ENCODE peak calls at places on chromosomes 6 and 20, in nine cellular contexts. F is fibroblast of pulmonary artery, N is PC-9, U is astrocyte, C is fibroblast of the aortic adventitia, S is GM23338, E is HCT116, T is GM06990, O is coronary artery. G is an unnamed sample.

GRCh38 chr6:15382712-15383111 is 136.8 kb downstream of the JARID2 start:
- DNase-seq in U (no peak), C (no peak), F (no peak), N (no peak), E (no peak), T (no peak), O (no peak), S (peak), G (no peak)

GRCh38 chr6:155837474-155837873 is 381.8 kb upstream of the NOX3 start:
- DNase-seq in U (no peak), C (no peak), O (no peak), F (no peak), E (no peak), S (no peak), T (no peak), N (no peak), G (no peak)

GRCh38 chr6:30103630-30104179 is 9.2 kb downstream of the TRIM31 start:
- DNase-seq in N (no peak), U (no peak), O (no peak), F (no peak), E (no peak), T (no peak), C (no peak), S (peak), G (no peak)

GRCh38 chr6:168221000-168221399 is 98.6 kb downstream of the DACT2 start:
- DNase-seq in U (no peak), E (no peak), F (no peak), S (no peak), N (no peak), T (no peak), C (no peak), O (no peak), G (no peak)

GRCh38 chr6:38182426-38182825 is 362.9 kb downstream of the ZFAND3 start:
- DNase-seq in U (no peak), O (peak), S (no peak), F (no peak), E (no peak), C (no peak), T (no peak), N (no peak), G (no peak)

GRCh38 chr20:36919715-36920333 is 31.7 kb downstream of the SAMHD1 start:
- DNase-seq in E (peak), N (peak), U (peak), S (peak), O (no peak), C (peak), F (peak), T (peak), G (peak)

GRCh38 chr6:117615981-117616961 is 14.0 kb upstream of the GOPC start:
- DNase-seq in T (peak), F (no peak), N (peak), O (no peak), S (peak), U (peak), C (peak), E (no peak), G (no peak)

GRCh38 chr6:67683960-67684359 is 951.1 kb upstream of the ADGRB3 start:
- DNase-seq in T (no peak), U (peak), C (peak), S (no peak), N (no peak), E (no peak), F (peak), O (no peak), G (peak)

GRCh38 chr6:127824061-127824460 is 76.8 kb downstream of the THEMIS start:
- DNase-seq in U (no peak), N (no peak), S (no peak), F (no peak), E (no peak), T (no peak), C (no peak), O (no peak), G (peak)

GRCh38 chr20:64183313-64183712 is 19.1 kb downstream of the MYT1 start:
- DNase-seq in O (no peak), T (no peak), U (no peak), C (peak), E (no peak), F (no peak), S (no peak), N (no peak), G (no peak)
- H3K4me3 ChIP-seq in O (no peak), T (no peak), U (no peak), C (no peak), E (no peak), F (no peak), S (no peak), N (no peak), G (no peak)

DNA sequence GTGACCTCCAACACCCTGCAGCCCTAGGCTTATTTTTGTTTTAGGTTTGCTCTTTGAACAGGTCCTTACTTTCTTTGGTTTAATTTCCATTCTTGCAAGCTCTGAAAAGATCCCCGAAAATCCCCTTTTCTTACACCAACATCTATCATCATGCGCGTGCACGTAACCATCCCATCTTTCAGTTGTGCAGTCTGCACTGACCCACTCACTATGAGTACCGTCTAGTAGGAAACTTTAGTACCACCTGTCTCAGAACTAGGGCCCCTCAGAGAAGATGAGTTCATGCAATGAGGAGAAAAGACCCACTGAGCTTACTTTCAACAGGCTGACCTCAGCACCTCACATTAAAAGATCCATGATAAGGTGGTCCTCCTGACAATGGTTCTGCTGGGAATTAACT is 120.6 kb upstream of the AGPAT4 start:
- DNase-seq in N (no peak), T (no peak), C (no peak), F (no peak), E (no peak), O (no peak), U (no peak), S (no peak), G (no peak)
- H3K4me3 ChIP-seq in N (no peak), T (no peak), C (no peak), F (no peak), E (no peak), O (no peak), U (no peak), S (no peak), G (no peak)

GRCh38 chr6:84897874-84898635 is 133.7 kb upstream of the TBX18 start:
- DNase-seq in U (peak), C (peak), F (peak), T (no peak), O (no peak), S (no peak), E (no peak), N (peak), G (peak)

GRCh38 chr6:84892666-84893065 is 128.3 kb upstream of the TBX18 start:
- DNase-seq in O (no peak), E (no peak), C (peak), U (peak), S (no peak), N (no peak), F (peak), T (no peak), G (no peak)
- H3K4me3 ChIP-seq in O (no peak), E (no peak), C (no peak), U (no peak), S (no peak), N (no peak), F (no peak), T (no peak), G (no peak)

DNA sequence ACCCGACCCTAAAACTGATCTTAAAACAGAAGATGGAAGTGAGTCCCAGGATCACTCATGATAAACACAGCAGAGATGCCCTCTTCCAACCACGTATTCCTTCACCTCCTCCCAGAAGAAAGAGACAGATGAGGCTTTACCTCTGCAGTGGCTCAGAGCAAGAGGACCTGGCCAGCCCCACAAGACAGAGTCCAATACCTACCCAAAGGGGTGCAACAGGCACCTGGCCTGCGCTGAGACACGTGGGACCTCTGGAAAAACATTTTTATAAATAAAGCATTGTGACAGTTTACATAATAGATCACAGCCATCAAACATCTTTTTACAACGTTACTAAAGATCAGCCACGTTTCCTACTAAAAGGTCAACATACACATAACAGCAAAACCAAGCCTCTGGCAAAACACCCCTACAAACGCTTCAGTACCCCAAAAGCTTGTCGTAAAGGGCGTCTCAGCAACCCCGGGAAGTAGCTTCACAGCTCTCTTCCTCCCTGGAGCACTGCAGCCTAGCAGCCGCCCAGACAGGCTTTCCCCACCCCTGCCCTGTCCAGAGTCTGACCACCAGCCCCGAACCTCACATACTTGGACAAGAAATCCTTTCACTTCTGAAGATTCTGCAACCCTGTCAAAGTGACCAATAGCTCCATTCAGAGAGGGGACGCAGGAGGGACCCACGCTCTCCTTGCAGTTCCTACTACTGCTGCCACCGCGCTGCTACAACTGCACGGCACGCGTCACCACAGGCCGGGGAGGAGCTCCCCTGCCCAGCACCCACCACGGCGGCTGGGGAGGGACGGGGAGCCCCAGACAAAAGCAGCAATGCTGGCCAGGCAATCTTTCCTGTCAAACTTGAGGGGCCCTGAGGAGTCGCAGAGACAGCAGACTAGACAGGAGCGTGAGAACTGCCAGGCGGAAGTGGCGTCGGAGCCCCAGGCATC is 2.8 kb downstream of the TAF4 start:
- DNase-seq in E (no peak), O (no peak), F (no peak), U (no peak), C (peak), N (no peak), T (no peak), S (no peak), G (no peak)
- H3K4me3 ChIP-seq in E (no peak), O (peak), F (peak), U (peak), C (peak), N (no peak), T (no peak), S (peak), G (peak)

DNA sequence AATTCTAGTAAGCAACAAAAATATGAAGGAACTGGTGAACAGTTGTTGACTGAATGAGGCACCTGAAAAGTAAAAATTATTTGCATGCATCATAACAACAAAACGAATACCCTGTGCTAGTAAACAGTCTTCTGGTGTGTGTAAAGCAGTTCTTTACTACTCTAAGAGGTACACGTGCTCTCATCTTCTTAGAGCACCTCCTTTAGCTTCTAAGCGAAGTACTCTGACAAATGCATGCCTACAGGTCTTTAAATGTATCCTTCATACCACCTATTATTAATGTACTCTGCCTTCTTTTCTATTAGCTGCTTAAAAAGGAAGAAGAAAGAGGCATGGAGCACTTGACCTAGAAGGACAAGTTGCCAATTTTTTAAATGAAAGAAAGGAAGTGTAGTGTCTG is 32.2 kb upstream of the MYB start:
- DNase-seq in S (no peak), E (no peak), T (no peak), O (no peak), U (no peak), N (no peak), C (no peak), F (no peak), G (no peak)
- H3K4me3 ChIP-seq in S (no peak), E (no peak), T (no peak), O (no peak), U (no peak), N (no peak), C (no peak), F (no peak), G (no peak)